ENCODE peak calls at places on chromosomes 11 and 22, in nine cellular contexts. M, T, C, Y, Z, K, H, A and X are unnamed samples.

GRCh38 chr11:8338138-8338537 is 74.5 kb upstream of the LMO1 start:
- DNase-seq in M (no peak), T (peak), C (no peak), Y (peak), Z (peak), K (no peak), H (peak), A (peak), X (peak)

GRCh38 chr11:38784164-38784563 is 2186.1 kb upstream of the RAG2 start:
- DNase-seq in M (no peak), T (no peak), C (no peak), Y (no peak), Z (no peak), K (no peak), H (no peak), A (no peak), X (no peak)

GRCh38 chr22:32880906-32881596 is 79.5 kb downstream of the TIMP3 start:
- DNase-seq in M (peak), T (peak), C (no peak), Y (no peak), Z (no peak), K (peak), H (no peak), A (peak), X (no peak)

GRCh38 chr11:33520103-33520502 is 180.5 kb downstream of the C11orf91 start:
- DNase-seq in M (no peak), T (no peak), C (no peak), Y (no peak), Z (no peak), K (no peak), H (no peak), A (no peak), X (no peak)

GRCh38 chr22:39352301-39352867 is 2.6 kb downstream of the SYNGR1 start:
- DNase-seq in M (no peak), T (no peak), C (no peak), Y (no peak), Z (no peak), K (no peak), H (no peak), A (no peak), X (peak)

GRCh38 chr22:36156515-36157419 is 3.8 kb downstream of the APOL3 start:
- DNase-seq in M (peak), T (peak), C (peak), Y (no peak), Z (peak), K (peak), H (peak), A (peak), X (peak)

GRCh38 chr11:65586676-65587075 is 8.9 kb downstream of the KCNK7 start:
- DNase-seq in M (no peak), T (no peak), C (no peak), Y (no peak), Z (peak), K (no peak), H (no peak), A (no peak), X (peak)

GRCh38 chr22:36913431-36914382 is at the start of gene CSF2RB:
- DNase-seq in M (no peak), T (no peak), C (no peak), Y (no peak), Z (no peak), K (no peak), H (no peak), A (no peak), X (peak)

GRCh38 chr11:61153593-61154090 is 7.6 kb downstream of the VPS37C start:
- DNase-seq in M (peak), T (no peak), C (no peak), Y (no peak), Z (no peak), K (peak), H (peak), A (no peak), X (no peak)

GRCh38 chr11:8906629-8907028 is 4.4 kb upstream of the AKIP1 start:
- DNase-seq in M (peak), T (no peak), C (peak), Y (peak), Z (no peak), K (peak), H (peak), A (no peak), X (peak)

GRCh38 chr11:132992838-132993680 is 539.2 kb downstream of the OPCML start:
- DNase-seq in M (peak), T (no peak), C (no peak), Y (no peak), Z (no peak), K (peak), H (peak), A (no peak), X (no peak)

GRCh38 chr11:57512646-57513445 is 2.7 kb downstream of the SLC43A1 start:
- DNase-seq in M (no peak), T (no peak), C (no peak), Y (no peak), Z (no peak), K (no peak), H (peak), A (peak), X (peak)

GRCh38 chr11:76251576-76251975 is 45.3 kb upstream of the WNT11 start:
- DNase-seq in M (no peak), T (no peak), C (no peak), Y (no peak), Z (no peak), K (no peak), H (peak), A (no peak), X (no peak)

GRCh38 chr11:87926250-87926970 is 248.8 kb downstream of the RAB38 start:
- DNase-seq in M (peak), T (no peak), C (peak), Y (peak), Z (peak), K (peak), H (peak), A (no peak), X (no peak)

GRCh38 chr11:20327377-20327776 is 36.1 kb upstream of the HTATIP2 start:
- DNase-seq in M (no peak), T (no peak), C (no peak), Y (no peak), Z (no peak), K (no peak), H (no peak), A (no peak), X (no peak)

GRCh38 chr11:128496684-128497056 is 90.7 kb downstream of the ETS1 start:
- DNase-seq in M (no peak), T (no peak), C (no peak), Y (no peak), Z (no peak), K (no peak), H (peak), A (no peak), X (no peak)

GRCh38 chr22:26109686-26110315 is 59.5 kb upstream of the SEZ6L start:
- DNase-seq in M (no peak), T (no peak), C (no peak), Y (no peak), Z (no peak), K (no peak), H (no peak), A (no peak), X (no peak)

GRCh38 chr11:125173556-125173955 is 9.0 kb downstream of the PKNOX2 start:
- DNase-seq in M (no peak), T (no peak), C (no peak), Y (no peak), Z (no peak), K (no peak), H (no peak), A (no peak), X (no peak)

GRCh38 chr22:47048123-47049077 is 285.9 kb downstream of the TBC1D22A start:
- DNase-seq in M (no peak), T (no peak), C (no peak), Y (no peak), Z (no peak), K (no peak), H (no peak), A (no peak), X (peak)

GRCh38 chr22:34709641-34710040 is 356.3 kb upstream of the ISX start:
- DNase-seq in M (no peak), T (no peak), C (peak), Y (no peak), Z (no peak), K (no peak), H (no peak), A (no peak), X (no peak)

GRCh38 chr11:44445500-44446340 is 119.7 kb upstream of the CD82 start:
- DNase-seq in M (no peak), T (no peak), C (peak), Y (no peak), Z (peak), K (peak), H (no peak), A (no peak), X (peak)

GRCh38 chr11:17077240-17077519 is 287 bp downstream of the RPS13 start:
- DNase-seq in M (no peak), T (no peak), C (no peak), Y (no peak), Z (no peak), K (no peak), H (peak), A (no peak), X (no peak)

GRCh38 chr11:65586247-65586630 is 9.4 kb downstream of the KCNK7 start:
- DNase-seq in M (no peak), T (no peak), C (no peak), Y (no peak), Z (no peak), K (no peak), H (no peak), A (no peak), X (peak)

GRCh38 chr11:102346456-102346747 is 612 bp upstream of the BIRC2 start:
- DNase-seq in M (peak), T (no peak), C (no peak), Y (no peak), Z (no peak), K (no peak), H (no peak), A (no peak), X (no peak)

GRCh38 chr22:25643232-25644000 is 78.9 kb downstream of the GRK3 start:
- DNase-seq in M (no peak), T (no peak), C (no peak), Y (no peak), Z (no peak), K (no peak), H (no peak), A (no peak), X (no peak)

GRCh38 chr22:35630891-35631290 is 13.8 kb upstream of the MB start:
- DNase-seq in M (no peak), T (no peak), C (no peak), Y (no peak), Z (no peak), K (no peak), H (no peak), A (no peak), X (no peak)

GRCh38 chr11:110123003-110123402 is 29.8 kb downstream of the ZC3H12C start:
- DNase-seq in M (peak), T (no peak), C (no peak), Y (no peak), Z (no peak), K (peak), H (peak), A (no peak), X (peak)

GRCh38 chr11:119710417-119710816 is 18.6 kb downstream of the NECTIN1 start:
- DNase-seq in M (no peak), T (no peak), C (no peak), Y (no peak), Z (no peak), K (no peak), H (no peak), A (no peak), X (no peak)

GRCh38 chr11:115724709-115725108 is 220.5 kb upstream of the CADM1 start:
- DNase-seq in M (peak), T (no peak), C (peak), Y (no peak), Z (no peak), K (peak), H (peak), A (no peak), X (no peak)

GRCh38 chr22:40637181-40638150 is 947 bp upstream of the MRTFA start:
- DNase-seq in M (no peak), T (peak), C (no peak), Y (no peak), Z (no peak), K (no peak), H (peak), A (no peak), X (peak)

GRCh38 chr11:102244681-102245409 is 72.4 kb upstream of the BIRC3 start:
- DNase-seq in M (peak), T (no peak), C (peak), Y (peak), Z (no peak), K (peak), H (peak), A (no peak), X (peak)

GRCh38 chr22:37196539-37197450 is 8.7 kb upstream of the C1QTNF6 start:
- DNase-seq in M (peak), T (no peak), C (peak), Y (peak), Z (no peak), K (peak), H (peak), A (no peak), X (peak)

GRCh38 chr11:62132689-62133293 is 9.0 kb downstream of the INCENP start:
- DNase-seq in M (no peak), T (no peak), C (no peak), Y (no peak), Z (no peak), K (no peak), H (no peak), A (no peak), X (peak)

GRCh38 chr11:8709002-8709672 is 26.5 kb downstream of the RPL27A start:
- DNase-seq in M (peak), T (no peak), C (no peak), Y (no peak), Z (peak), K (peak), H (peak), A (no peak), X (peak)

GRCh38 chr11:117950320-117950719 is 21.1 kb upstream of the TMPRSS13 start:
- DNase-seq in M (no peak), T (peak), C (no peak), Y (no peak), Z (no peak), K (no peak), H (peak), A (peak), X (no peak)

GRCh38 chr11:117946842-117947526 is 17.8 kb upstream of the TMPRSS13 start:
- DNase-seq in M (peak), T (peak), C (peak), Y (peak), Z (peak), K (peak), H (peak), A (peak), X (peak)

GRCh38 chr11:117953029-117953671 is 23.9 kb upstream of the TMPRSS13 start:
- DNase-seq in M (no peak), T (peak), C (no peak), Y (no peak), Z (no peak), K (no peak), H (no peak), A (peak), X (no peak)

GRCh38 chr11:117949062-117949461 is 19.9 kb upstream of the TMPRSS13 start:
- DNase-seq in M (no peak), T (no peak), C (no peak), Y (no peak), Z (no peak), K (no peak), H (no peak), A (no peak), X (no peak)

GRCh38 chr11:117950999-117951961 is 22.1 kb upstream of the TMPRSS13 start:
- DNase-seq in M (no peak), T (peak), C (no peak), Y (no peak), Z (no peak), K (no peak), H (no peak), A (no peak), X (no peak)
- H2AFZ ChIP-seq in M (no peak), T (no peak), C (no peak), Y (no peak), Z (no peak), K (no peak), H (no peak), A (peak), X (no peak)

GRCh38 chr11:504994-505344 is 2.1 kb downstream of the RNH1 start:
- DNase-seq in M (no peak), T (no peak), C (no peak), Y (no peak), Z (no peak), K (no peak), H (no peak), A (no peak), X (no peak)
- H3K4me2 ChIP-seq in M (peak), T (peak), C (peak), Y (peak), Z (no peak), K (peak), H (peak), A (peak), X (peak)

DNA sequence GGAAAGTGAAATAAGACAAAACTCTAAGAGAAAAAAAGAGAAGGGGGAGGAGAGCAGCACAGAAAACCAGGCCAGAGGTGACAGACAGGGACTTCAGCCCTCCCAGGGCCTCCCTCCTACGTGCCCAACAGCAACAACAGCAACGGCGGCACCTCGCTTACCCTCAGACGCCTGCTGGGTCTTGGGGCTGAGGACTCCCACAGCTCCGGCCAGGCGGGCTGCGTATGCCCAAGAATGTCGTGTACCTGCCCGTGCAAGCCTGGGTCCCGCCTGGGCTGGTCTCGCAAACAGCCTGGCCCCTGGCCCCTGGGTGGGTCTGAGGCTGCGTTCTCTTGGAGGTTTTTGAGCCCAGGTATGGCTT is 30.5 kb downstream of the ARAP1 start:
- DNase-seq in M (peak), T (peak), C (no peak), Y (no peak), Z (no peak), K (no peak), H (peak), A (no peak), X (peak)
- H2AFZ ChIP-seq in M (peak), T (peak), C (peak), Y (no peak), Z (no peak), K (peak), H (peak), A (peak), X (peak)

DNA sequence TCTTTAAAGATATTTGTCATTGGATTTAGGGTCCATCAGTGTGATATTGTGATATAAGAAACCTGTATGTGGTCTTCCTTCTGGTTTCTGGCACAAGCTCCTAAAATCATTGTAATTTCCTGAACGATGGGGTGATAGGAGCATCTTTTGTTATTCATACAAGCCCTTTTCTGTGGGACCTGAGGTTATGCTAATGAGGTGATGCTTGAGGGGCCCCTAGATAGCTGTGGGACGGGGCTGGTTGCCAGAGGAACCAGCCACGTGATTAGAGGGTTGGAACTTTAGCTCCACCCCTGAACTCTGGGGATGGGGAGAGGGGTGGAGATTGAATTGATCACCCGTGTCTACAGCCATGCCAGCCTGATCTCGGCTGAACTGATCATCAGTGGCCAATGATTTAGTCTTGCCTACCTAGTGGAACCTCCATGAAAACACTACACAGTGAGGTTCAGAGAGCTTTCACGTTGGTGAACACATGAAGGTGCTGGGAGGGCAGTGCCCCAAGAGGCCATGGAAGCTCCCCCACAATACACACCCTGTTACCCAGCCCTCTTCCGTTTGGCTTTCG is 62.8 kb downstream of the BCR start:
- DNase-seq in M (no peak), T (peak), C (no peak), Y (no peak), Z (peak), K (peak), H (no peak), A (peak), X (peak)
- H3K4me2 ChIP-seq in M (peak), T (no peak), C (no peak), Y (no peak), Z (peak), K (no peak), H (no peak), A (peak), X (no peak)

GRCh38 chr11:46527586-46527985 is 66.2 kb downstream of the AMBRA1 start:
- DNase-seq in M (no peak), T (no peak), C (peak), Y (no peak), Z (no peak), K (no peak), H (no peak), A (no peak), X (no peak)

GRCh38 chr11:46528445-46529085 is 65.3 kb downstream of the AMBRA1 start:
- DNase-seq in M (no peak), T (no peak), C (no peak), Y (no peak), Z (no peak), K (no peak), H (no peak), A (no peak), X (no peak)

GRCh38 chr11:46529086-46529905 is 64.5 kb downstream of the AMBRA1 start:
- DNase-seq in M (peak), T (peak), C (peak), Y (peak), Z (peak), K (peak), H (peak), A (peak), X (peak)

GRCh38 chr11:46524201-46524600 is 69.6 kb downstream of the AMBRA1 start:
- DNase-seq in M (no peak), T (no peak), C (no peak), Y (no peak), Z (no peak), K (no peak), H (no peak), A (no peak), X (no peak)

GRCh38 chr11:46526489-46527215 is 67.2 kb downstream of the AMBRA1 start:
- DNase-seq in M (no peak), T (no peak), C (peak), Y (no peak), Z (no peak), K (no peak), H (no peak), A (no peak), X (no peak)
- H2AFZ ChIP-seq in M (no peak), T (no peak), C (no peak), Y (no peak), Z (no peak), K (no peak), H (no peak), A (no peak), X (no peak)

GRCh38 chr11:10019906-10020682 is 273.9 kb downstream of the SBF2 start:
- DNase-seq in M (no peak), T (no peak), C (no peak), Y (no peak), Z (no peak), K (no peak), H (peak), A (no peak), X (no peak)

GRCh38 chr11:10012068-10012467 is 282.0 kb downstream of the SBF2 start:
- DNase-seq in M (no peak), T (no peak), C (no peak), Y (no peak), Z (no peak), K (no peak), H (no peak), A (no peak), X (no peak)

GRCh38 chr11:10022764-10023163 is 271.3 kb downstream of the SBF2 start:
- DNase-seq in M (no peak), T (no peak), C (no peak), Y (no peak), Z (no peak), K (no peak), H (no peak), A (no peak), X (no peak)

GRCh38 chr11:10021563-10021962 is 272.5 kb downstream of the SBF2 start:
- DNase-seq in M (no peak), T (no peak), C (no peak), Y (no peak), Z (no peak), K (no peak), H (no peak), A (peak), X (no peak)

DNA sequence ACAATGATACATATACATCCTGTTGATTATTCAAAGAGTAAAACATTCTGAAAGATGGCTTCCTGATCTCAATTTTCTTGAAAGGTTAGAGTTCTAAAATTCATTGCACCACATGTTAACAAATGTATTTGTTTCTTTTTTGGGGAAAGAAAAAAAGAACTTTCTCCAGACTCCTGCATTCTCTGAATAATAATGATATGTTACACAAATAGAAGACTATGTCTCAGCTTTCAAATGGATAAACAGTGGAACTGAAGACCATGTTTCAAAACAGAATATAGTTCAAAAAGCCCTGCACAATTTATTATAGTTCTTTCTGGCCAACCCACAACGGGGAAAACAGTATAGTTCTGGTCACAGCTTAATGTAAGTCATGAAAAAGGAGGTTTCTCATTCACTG is 277.0 kb downstream of the SBF2 start:
- DNase-seq in M (no peak), T (no peak), C (no peak), Y (no peak), Z (no peak), K (no peak), H (no peak), A (no peak), X (no peak)
- H3K4me2 ChIP-seq in M (no peak), T (no peak), C (no peak), Y (no peak), Z (no peak), K (no peak), H (no peak), A (no peak), X (no peak)

GRCh38 chr11:74462009-74462408 is 5.3 kb downstream of the KCNE3 start:
- DNase-seq in M (no peak), T (no peak), C (no peak), Y (no peak), Z (no peak), K (no peak), H (peak), A (peak), X (peak)
- H2AFZ ChIP-seq in M (no peak), T (no peak), C (no peak), Y (no peak), Z (no peak), K (no peak), H (peak), A (peak), X (peak)